ENCODE peak calls at places on chromosome 7, in nine cellular contexts. One of them, this sample, is unnamed. For H3K36me3, H3K4me1 and H3K9me3, the result is how much of the 10 kb centered on the place peaks cover.

GRCh38 chr7:91242097-91242846 is 22.0 kb upstream of the FZD1 start:
- DNase-seq in K562: no peak
- DNase-seq in adipocyte: peak
- DNase-seq in H1: no peak
- DNase-seq in lower lobe of right lung: no peak
- DNase-seq in HCT116: no peak
- DNase-seq in MM.1S: no peak
- DNase-seq in aorta: no peak
- DNase-seq in IMR-90: peak
- DNase-seq in this sample: no peak

GRCh38 chr7:82051641-82052040 is 281.8 kb upstream of the HGF start:
- DNase-seq in K562: no peak
- DNase-seq in adipocyte: peak
- DNase-seq in H1: no peak
- DNase-seq in lower lobe of right lung: no peak
- DNase-seq in HCT116: no peak
- DNase-seq in MM.1S: no peak
- DNase-seq in aorta: no peak
- DNase-seq in IMR-90: no peak
- DNase-seq in this sample: peak

GRCh38 chr7:95472521-95473160 is 13.1 kb upstream of the ASB4 start:
- DNase-seq in K562: no peak
- DNase-seq in adipocyte: peak
- DNase-seq in H1: no peak
- DNase-seq in lower lobe of right lung: no peak
- DNase-seq in HCT116: no peak
- DNase-seq in MM.1S: no peak
- DNase-seq in aorta: no peak
- DNase-seq in IMR-90: peak
- DNase-seq in this sample: peak

GRCh38 chr7:95411666-95412065 is 15.5 kb upstream of the PON3 start:
- DNase-seq in K562: no peak
- DNase-seq in adipocyte: no peak
- DNase-seq in H1: no peak
- DNase-seq in lower lobe of right lung: no peak
- DNase-seq in HCT116: no peak
- DNase-seq in MM.1S: no peak
- DNase-seq in aorta: no peak
- DNase-seq in IMR-90: no peak
- DNase-seq in this sample: no peak

GRCh38 chr7:15561840-15562239 is at the start of gene AGMO:
- DNase-seq in K562: no peak
- DNase-seq in adipocyte: no peak
- DNase-seq in H1: no peak
- DNase-seq in lower lobe of right lung: no peak
- DNase-seq in HCT116: no peak
- DNase-seq in MM.1S: no peak
- DNase-seq in aorta: peak
- DNase-seq in IMR-90: no peak
- DNase-seq in this sample: peak

GRCh38 chr7:44935016-44935415 is 43.8 kb downstream of the MYO1G start:
- DNase-seq in K562: no peak
- DNase-seq in adipocyte: no peak
- DNase-seq in H1: no peak
- DNase-seq in lower lobe of right lung: no peak
- DNase-seq in HCT116: no peak
- DNase-seq in MM.1S: no peak
- DNase-seq in aorta: no peak
- DNase-seq in IMR-90: no peak
- DNase-seq in this sample: no peak

GRCh38 chr7:129495987-129496386 is 6.3 kb upstream of the SMKR1 start:
- DNase-seq in K562: no peak
- DNase-seq in adipocyte: no peak
- DNase-seq in H1: no peak
- DNase-seq in lower lobe of right lung: no peak
- DNase-seq in HCT116: no peak
- DNase-seq in MM.1S: peak
- DNase-seq in aorta: no peak
- DNase-seq in IMR-90: no peak
- DNase-seq in this sample: no peak

GRCh38 chr7:90433221-90433620 is 30.0 kb downstream of the CLDN12 start:
- DNase-seq in K562: no peak
- DNase-seq in adipocyte: no peak
- DNase-seq in H1: no peak
- DNase-seq in lower lobe of right lung: no peak
- DNase-seq in HCT116: no peak
- DNase-seq in MM.1S: no peak
- DNase-seq in aorta: no peak
- DNase-seq in IMR-90: no peak
- DNase-seq in this sample: no peak

GRCh38 chr7:122301858-122302745 is 2.4 kb downstream of the FEZF1 start:
- DNase-seq in K562: no peak
- DNase-seq in adipocyte: no peak
- DNase-seq in H1: peak
- DNase-seq in lower lobe of right lung: no peak
- DNase-seq in HCT116: no peak
- DNase-seq in MM.1S: no peak
- DNase-seq in aorta: no peak
- DNase-seq in IMR-90: no peak
- DNase-seq in this sample: no peak

GRCh38 chr7:22935269-22935668 is 78.7 kb downstream of the HYCC1 start:
- DNase-seq in K562: no peak
- DNase-seq in adipocyte: peak
- DNase-seq in H1: no peak
- DNase-seq in lower lobe of right lung: no peak
- DNase-seq in HCT116: no peak
- DNase-seq in MM.1S: no peak
- DNase-seq in aorta: no peak
- DNase-seq in IMR-90: peak
- DNase-seq in this sample: no peak

GRCh38 chr7:84701524-84702306 is 485.1 kb downstream of the SEMA3D start:
- DNase-seq in K562: peak
- DNase-seq in adipocyte: peak
- DNase-seq in H1: no peak
- DNase-seq in lower lobe of right lung: no peak
- DNase-seq in HCT116: peak
- DNase-seq in MM.1S: no peak
- DNase-seq in aorta: peak
- DNase-seq in IMR-90: peak
- DNase-seq in this sample: no peak

GRCh38 chr7:28517206-28517605 is 104.9 kb downstream of the CREB5 start:
- DNase-seq in K562: no peak
- DNase-seq in adipocyte: no peak
- DNase-seq in H1: no peak
- DNase-seq in lower lobe of right lung: no peak
- DNase-seq in HCT116: no peak
- DNase-seq in MM.1S: no peak
- DNase-seq in aorta: no peak
- DNase-seq in IMR-90: no peak
- DNase-seq in this sample: no peak

GRCh38 chr7:143255564-143255963 is 7.7 kb upstream of the GSTK1 start:
- DNase-seq in K562: no peak
- DNase-seq in adipocyte: no peak
- DNase-seq in H1: no peak
- DNase-seq in lower lobe of right lung: no peak
- DNase-seq in HCT116: no peak
- DNase-seq in MM.1S: no peak
- DNase-seq in aorta: no peak
- DNase-seq in IMR-90: no peak
- DNase-seq in this sample: no peak

GRCh38 chr7:69597278-69598076 is 798 bp upstream of the AUTS2 start:
- DNase-seq in K562: no peak
- DNase-seq in adipocyte: peak
- DNase-seq in H1: peak
- DNase-seq in lower lobe of right lung: peak
- DNase-seq in HCT116: no peak
- DNase-seq in MM.1S: no peak
- DNase-seq in aorta: peak
- DNase-seq in IMR-90: no peak
- DNase-seq in this sample: peak

DNA sequence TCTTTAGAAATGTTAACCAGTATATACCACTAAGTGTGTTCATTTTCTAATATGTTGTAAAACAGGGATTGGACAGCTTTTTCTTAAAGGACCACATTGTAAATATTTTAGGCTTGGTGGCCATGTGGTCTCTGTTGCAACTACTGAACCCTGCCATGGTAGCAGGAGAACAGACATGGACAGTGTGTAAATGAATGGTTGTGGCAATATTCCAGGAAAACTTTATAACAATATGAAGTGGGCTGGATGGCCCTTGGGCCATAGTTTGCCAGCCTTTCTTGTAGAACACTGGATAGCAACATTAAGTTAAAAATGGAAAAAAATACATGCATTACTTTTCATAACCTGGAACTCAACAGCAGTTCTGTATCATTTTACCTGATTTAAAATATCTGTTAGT is 61.0 kb downstream of the SND1 start:
- DNase-seq in K562: no peak
- DNase-seq in adipocyte: no peak
- DNase-seq in H1: no peak
- DNase-seq in lower lobe of right lung: no peak
- DNase-seq in HCT116: no peak
- DNase-seq in MM.1S: no peak
- DNase-seq in aorta: no peak
- DNase-seq in IMR-90: no peak
- DNase-seq in this sample: no peak
- H3K36me3 ChIP-seq in K562: half or more
- H3K36me3 ChIP-seq in adipocyte: under half
- H3K36me3 ChIP-seq in H1: under half
- H3K36me3 ChIP-seq in lower lobe of right lung: under half
- H3K36me3 ChIP-seq in HCT116: under half
- H3K36me3 ChIP-seq in MM.1S: under half
- H3K36me3 ChIP-seq in aorta: under half
- H3K36me3 ChIP-seq in IMR-90: under half
- H3K36me3 ChIP-seq in this sample: half or more

DNA sequence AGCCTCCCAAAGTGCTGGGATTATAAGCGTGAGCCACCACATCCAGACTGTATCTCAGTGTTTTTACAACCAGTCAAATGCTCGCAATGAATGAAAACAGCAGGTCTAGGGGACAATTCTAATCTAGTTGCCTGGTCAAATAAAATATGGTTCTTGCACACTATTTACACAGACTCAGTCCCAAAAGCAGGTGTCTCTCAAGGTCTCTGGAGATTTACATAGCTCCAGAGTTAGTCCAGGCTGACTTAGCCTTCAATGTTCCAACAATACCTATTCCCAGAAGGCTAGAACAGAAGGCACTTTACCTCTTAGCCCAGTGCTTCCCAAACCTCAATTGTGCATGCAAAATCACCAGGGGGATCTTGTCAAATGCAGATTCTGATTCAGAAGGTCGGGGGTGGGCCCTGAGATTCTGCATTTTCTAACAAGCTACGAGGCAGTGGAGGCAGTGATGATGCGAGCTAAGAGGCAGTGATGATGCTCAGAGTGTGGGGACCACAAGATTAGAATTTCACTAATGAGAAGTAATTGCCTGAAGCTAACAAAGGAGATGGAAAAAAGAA is 6.4 kb downstream of the KIAA1549 start:
- DNase-seq in K562: no peak
- DNase-seq in adipocyte: no peak
- DNase-seq in H1: no peak
- DNase-seq in lower lobe of right lung: no peak
- DNase-seq in HCT116: no peak
- DNase-seq in MM.1S: no peak
- DNase-seq in aorta: no peak
- DNase-seq in IMR-90: no peak
- DNase-seq in this sample: no peak
- H3K4me1 ChIP-seq in K562: under half
- H3K4me1 ChIP-seq in adipocyte: under half
- H3K4me1 ChIP-seq in H1: under half
- H3K4me1 ChIP-seq in lower lobe of right lung: under half
- H3K4me1 ChIP-seq in HCT116: under half
- H3K4me1 ChIP-seq in MM.1S: under half
- H3K4me1 ChIP-seq in aorta: under half
- H3K4me1 ChIP-seq in IMR-90: under half
- H3K4me1 ChIP-seq in this sample: under half

DNA sequence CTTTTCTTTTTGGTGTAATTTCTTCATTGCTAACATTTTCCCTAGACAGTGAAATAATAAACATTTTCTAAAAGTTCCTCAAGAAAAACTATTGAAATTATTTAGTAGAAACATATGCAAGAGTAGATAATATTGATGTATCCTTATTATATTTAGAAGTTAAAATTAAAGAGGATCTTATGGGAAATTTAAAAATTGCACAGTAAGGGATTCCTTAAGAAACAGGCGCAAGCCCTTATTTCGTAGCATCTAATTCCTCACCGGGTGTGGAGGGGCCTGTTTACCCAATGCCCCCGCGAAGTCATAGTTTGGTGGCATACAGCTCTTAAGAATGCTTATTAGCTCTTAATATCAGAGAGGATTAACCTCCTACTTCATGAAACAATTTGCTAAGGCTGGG is 467.1 kb downstream of the DNAJB6 start:
- DNase-seq in K562: no peak
- DNase-seq in adipocyte: no peak
- DNase-seq in H1: no peak
- DNase-seq in lower lobe of right lung: no peak
- DNase-seq in HCT116: no peak
- DNase-seq in MM.1S: no peak
- DNase-seq in aorta: no peak
- DNase-seq in IMR-90: no peak
- DNase-seq in this sample: no peak
- H3K9me3 ChIP-seq in K562: under half
- H3K9me3 ChIP-seq in adipocyte: under half
- H3K9me3 ChIP-seq in H1: under half
- H3K9me3 ChIP-seq in lower lobe of right lung: under half
- H3K9me3 ChIP-seq in HCT116: under half
- H3K9me3 ChIP-seq in MM.1S: under half
- H3K9me3 ChIP-seq in aorta: under half
- H3K9me3 ChIP-seq in IMR-90: half or more
- H3K9me3 ChIP-seq in this sample: under half

GRCh38 chr7:66537876-66538275 is 90.8 kb upstream of the KCTD7 start:
- DNase-seq in K562: no peak
- DNase-seq in adipocyte: no peak
- DNase-seq in H1: no peak
- DNase-seq in lower lobe of right lung: no peak
- DNase-seq in HCT116: no peak
- DNase-seq in MM.1S: no peak
- DNase-seq in aorta: no peak
- DNase-seq in IMR-90: no peak
- DNase-seq in this sample: no peak

GRCh38 chr7:66539264-66539623 is 89.4 kb upstream of the KCTD7 start:
- DNase-seq in K562: no peak
- DNase-seq in adipocyte: no peak
- DNase-seq in H1: no peak
- DNase-seq in lower lobe of right lung: no peak
- DNase-seq in HCT116: no peak
- DNase-seq in MM.1S: no peak
- DNase-seq in aorta: no peak
- DNase-seq in IMR-90: no peak
- DNase-seq in this sample: no peak

GRCh38 chr7:66539948-66540375 is 88.7 kb upstream of the KCTD7 start:
- DNase-seq in K562: peak
- DNase-seq in adipocyte: no peak
- DNase-seq in H1: no peak
- DNase-seq in lower lobe of right lung: no peak
- DNase-seq in HCT116: no peak
- DNase-seq in MM.1S: no peak
- DNase-seq in aorta: no peak
- DNase-seq in IMR-90: no peak
- DNase-seq in this sample: no peak

GRCh38 chr7:66542528-66543373 is 85.9 kb upstream of the KCTD7 start:
- DNase-seq in K562: no peak
- DNase-seq in adipocyte: peak
- DNase-seq in H1: no peak
- DNase-seq in lower lobe of right lung: no peak
- DNase-seq in HCT116: no peak
- DNase-seq in MM.1S: no peak
- DNase-seq in aorta: no peak
- DNase-seq in IMR-90: peak
- DNase-seq in this sample: no peak

GRCh38 chr7:66542049-66542448 is 86.6 kb upstream of the KCTD7 start:
- DNase-seq in K562: no peak
- DNase-seq in adipocyte: no peak
- DNase-seq in H1: no peak
- DNase-seq in lower lobe of right lung: no peak
- DNase-seq in HCT116: no peak
- DNase-seq in MM.1S: no peak
- DNase-seq in aorta: no peak
- DNase-seq in IMR-90: no peak
- DNase-seq in this sample: no peak
- H3K36me3 ChIP-seq in K562: under half
- H3K36me3 ChIP-seq in adipocyte: under half
- H3K36me3 ChIP-seq in H1: under half
- H3K36me3 ChIP-seq in lower lobe of right lung: under half
- H3K36me3 ChIP-seq in HCT116: under half
- H3K36me3 ChIP-seq in MM.1S: under half
- H3K36me3 ChIP-seq in aorta: under half
- H3K36me3 ChIP-seq in IMR-90: under half
- H3K36me3 ChIP-seq in this sample: under half